ENCODE peak calls at places on chromosomes 13 and 19, in eight cellular contexts. T, V, B, Y, I, O, J and H are unnamed samples.

GRCh38 chr13:98089826-98090225 is 53.1 kb upstream of the FARP1 start:
- DNase-seq in T (no peak), V (no peak), B (no peak), Y (no peak), I (no peak), O (no peak), J (no peak), H (no peak)

GRCh38 chr13:83065136-83065535 is 817.1 kb downstream of the SLITRK1 start:
- DNase-seq in T (no peak), V (no peak), B (peak), Y (no peak), I (no peak), O (no peak), J (no peak), H (no peak)

GRCh38 chr19:4456843-4457653 is 546 bp downstream of the UBXN6 start:
- DNase-seq in T (no peak), V (peak), B (peak), Y (peak), I (peak), O (no peak), J (peak), H (no peak)

GRCh38 chr19:35513231-35513974 is at the start of gene DMKN:
- DNase-seq in T (no peak), V (no peak), B (peak), Y (no peak), I (no peak), O (no peak), J (peak), H (no peak)

GRCh38 chr19:13979224-13979623 is 26.9 kb downstream of the RFX1 start:
- DNase-seq in T (no peak), V (no peak), B (peak), Y (no peak), I (no peak), O (no peak), J (peak), H (no peak)

GRCh38 chr13:36026556-36026955 is 104.6 kb downstream of the DCLK1 start:
- DNase-seq in T (no peak), V (no peak), B (no peak), Y (no peak), I (no peak), O (no peak), J (no peak), H (no peak)

GRCh38 chr13:94860981-94861407 is 148.6 kb upstream of the SOX21 start:
- DNase-seq in T (no peak), V (no peak), B (peak), Y (no peak), I (no peak), O (no peak), J (no peak), H (no peak)

GRCh38 chr19:16161848-16162247 is 11.5 kb downstream of the CIB3 start:
- DNase-seq in T (peak), V (no peak), B (peak), Y (no peak), I (no peak), O (no peak), J (no peak), H (no peak)

GRCh38 chr19:1449467-1450442 is at the start of gene APC2:
- DNase-seq in T (no peak), V (no peak), B (peak), Y (no peak), I (no peak), O (no peak), J (peak), H (no peak)

GRCh38 chr19:45076029-45076850 is at the start of gene ZNF296:
- DNase-seq in T (no peak), V (peak), B (peak), Y (peak), I (peak), O (peak), J (peak), H (peak)

GRCh38 chr19:56727731-56728130 is 56.2 kb upstream of the ZNF835 start:
- DNase-seq in T (no peak), V (no peak), B (no peak), Y (no peak), I (no peak), O (no peak), J (no peak), H (no peak)

GRCh38 chr13:30616927-30617314 is 799 bp upstream of the USPL1 start:
- DNase-seq in T (peak), V (peak), B (peak), Y (peak), I (no peak), O (no peak), J (peak), H (peak)

GRCh38 chr13:107025991-107026390 is 458.1 kb upstream of the ARGLU1 start:
- DNase-seq in T (no peak), V (no peak), B (no peak), Y (no peak), I (peak), O (no peak), J (no peak), H (no peak)

GRCh38 chr13:52851153-52851962 is 2.9 kb upstream of the PCDH8 start:
- DNase-seq in T (no peak), V (peak), B (peak), Y (no peak), I (peak), O (no peak), J (peak), H (no peak)

GRCh38 chr19:282501-282900 is 8.7 kb downstream of the PLPP2 start:
- DNase-seq in T (no peak), V (no peak), B (no peak), Y (no peak), I (no peak), O (no peak), J (no peak), H (no peak)

GRCh38 chr13:96806750-96807149 is 187.5 kb downstream of the OXGR1 start:
- DNase-seq in T (no peak), V (no peak), B (no peak), Y (no peak), I (no peak), O (no peak), J (no peak), H (no peak)

GRCh38 chr13:114248011-114248410 is 13.3 kb downstream of the CDC16 start:
- DNase-seq in T (no peak), V (no peak), B (peak), Y (no peak), I (no peak), O (no peak), J (no peak), H (no peak)

GRCh38 chr13:110284809-110285519 is 22.0 kb downstream of the COL4A1 start:
- DNase-seq in T (no peak), V (no peak), B (no peak), Y (no peak), I (no peak), O (no peak), J (no peak), H (no peak)

GRCh38 chr19:44745386-44745831 is 3.1 kb upstream of the BCL3 start:
- DNase-seq in T (no peak), V (peak), B (peak), Y (no peak), I (peak), O (no peak), J (peak), H (no peak)

GRCh38 chr19:42175952-42176648 is 41.4 kb downstream of the DEDD2 start:
- DNase-seq in T (no peak), V (no peak), B (peak), Y (no peak), I (no peak), O (no peak), J (peak), H (no peak)

GRCh38 chr19:15330801-15331418 is 1.4 kb downstream of the BRD4 start:
- DNase-seq in T (no peak), V (peak), B (peak), Y (no peak), I (no peak), O (no peak), J (peak), H (peak)

GRCh38 chr19:27795369-27795768 is 1417.6 kb downstream of the UQCRFS1 start:
- DNase-seq in T (no peak), V (no peak), B (no peak), Y (no peak), I (no peak), O (no peak), J (no peak), H (no peak)

GRCh38 chr19:29711584-29712132 is 3.4 kb downstream of the C19orf12 start:
- DNase-seq in T (no peak), V (no peak), B (no peak), Y (no peak), I (no peak), O (no peak), J (no peak), H (no peak)

GRCh38 chr19:55112246-55112780 is 5.1 kb downstream of the PPP1R12C start:
- DNase-seq in T (no peak), V (no peak), B (no peak), Y (no peak), I (no peak), O (no peak), J (no peak), H (no peak)

GRCh38 chr19:34085336-34085735 is 87.0 kb upstream of the LSM14A start:
- DNase-seq in T (no peak), V (no peak), B (no peak), Y (no peak), I (no peak), O (no peak), J (no peak), H (no peak)

GRCh38 chr19:19595171-19595701 is 23.3 kb downstream of the PBX4 start:
- DNase-seq in T (no peak), V (no peak), B (peak), Y (no peak), I (no peak), O (no peak), J (no peak), H (peak)

GRCh38 chr13:59409211-59409610 is 754.5 kb downstream of the DIAPH3 start:
- DNase-seq in T (no peak), V (no peak), B (peak), Y (no peak), I (peak), O (no peak), J (peak), H (no peak)

GRCh38 chr13:44801990-44802389 is 187.3 kb downstream of the NUFIP1 start:
- DNase-seq in T (no peak), V (no peak), B (peak), Y (no peak), I (no peak), O (no peak), J (no peak), H (peak)

GRCh38 chr19:48560095-48560530 is 8.1 kb downstream of the SULT2B1 start:
- DNase-seq in T (no peak), V (no peak), B (no peak), Y (no peak), I (no peak), O (no peak), J (no peak), H (no peak)

GRCh38 chr19:5968431-5969373 is 9.2 kb downstream of the RANBP3 start:
- DNase-seq in T (no peak), V (no peak), B (no peak), Y (no peak), I (no peak), O (no peak), J (peak), H (no peak)

GRCh38 chr19:8638078-8638619 is 7.7 kb downstream of the NFILZ start:
- DNase-seq in T (no peak), V (no peak), B (no peak), Y (no peak), I (no peak), O (no peak), J (no peak), H (peak)